ENCODE peak calls at places on chromosomes 3 and 15, in ten cellular contexts. U is left lung; B is adrenal gland; F is fibroblast of lung; T is RWPE1; W is Peyer's patch; V is lower lobe of right lung; D is CD8-positive, alpha-beta T cell; H is OCI-LY7; I is tibial nerve. P is an unnamed sample.

GRCh38 chr15:29571728-29572454 is 250.4 kb downstream of the TJP1 start:
- DNase-seq in U (no peak), B (no peak), F (peak; percentile 17), T (no peak), W (no peak), V (no peak), D (no peak), H (no peak), I (no peak), P (no peak)

GRCh38 chr3:55169608-55170010 is 241.8 kb upstream of the LRTM1 start:
- DNase-seq in U (no peak), B (no peak), F (peak; percentile 99), T (no peak), W (no peak), V (no peak), D (no peak), H (no peak), I (no peak), P (no peak)

GRCh38 chr3:136979684-136980083 is 21.9 kb downstream of the IL20RB start:
- DNase-seq in U (no peak), B (no peak), F (peak; percentile 30), T (no peak), W (no peak), V (no peak), D (no peak), H (no peak), I (no peak), P (no peak)

GRCh38 chr3:113802795-113803455 is 35.7 kb upstream of the GRAMD1C start:
- DNase-seq in U (no peak), B (no peak), F (no peak), T (no peak), W (no peak), V (no peak), D (no peak), H (no peak), I (no peak), P (no peak)

GRCh38 chr3:172145287-172145686 is 105.9 kb downstream of the FNDC3B start:
- DNase-seq in U (no peak), B (no peak), F (no peak), T (no peak), W (no peak), V (no peak), D (no peak), H (peak; percentile 45), I (no peak), P (no peak)

GRCh38 chr3:58203541-58203940 is 7.2 kb downstream of the DNASE1L3 start:
- DNase-seq in U (no peak), B (no peak), F (no peak), T (no peak), W (no peak), V (no peak), D (no peak), H (no peak), I (no peak), P (no peak)

GRCh38 chr3:31157893-31158620 is 263.6 kb upstream of the GADL1 start:
- DNase-seq in U (no peak), B (no peak), F (no peak), T (no peak), W (no peak), V (no peak), D (no peak), H (no peak), I (no peak), P (no peak)

GRCh38 chr3:168001244-168001643 is 94.5 kb downstream of the GOLIM4 start:
- DNase-seq in U (no peak), B (no peak), F (no peak), T (no peak), W (no peak), V (no peak), D (no peak), H (no peak), I (no peak), P (no peak)

GRCh38 chr3:82807781-82808180 is 1046.3 kb upstream of the GBE1 start:
- DNase-seq in U (peak; percentile 77), B (no peak), F (no peak), T (no peak), W (no peak), V (peak; percentile 34), D (no peak), H (no peak), I (no peak), P (no peak)

GRCh38 chr3:8658326-8659212 is 14.0 kb upstream of the SSUH2 start:
- DNase-seq in U (peak; percentile 88), B (peak; percentile 79), F (peak; percentile 28), T (peak; percentile 67), W (no peak), V (peak; percentile 88), D (no peak), H (peak; percentile 85), I (peak; percentile 70), P (no peak)

GRCh38 chr3:197295871-197296270 is 2.5 kb downstream of the DLG1 start:
- DNase-seq in U (no peak), B (no peak), F (no peak), T (no peak), W (no peak), V (no peak), D (no peak), H (no peak), I (no peak), P (no peak)

GRCh38 chr15:66115568-66116206 is 137.9 kb downstream of the MEGF11 start:
- DNase-seq in U (no peak), B (no peak), F (no peak), T (no peak), W (no peak), V (no peak), D (peak; percentile 75), H (peak; percentile 57), I (no peak), P (peak; percentile 21)

GRCh38 chr3:58798312-58798711 is 131.7 kb upstream of the FAM3D start:
- DNase-seq in U (no peak), B (no peak), F (no peak), T (no peak), W (no peak), V (no peak), D (no peak), H (no peak), I (no peak), P (no peak)

GRCh38 chr15:72521682-72522081 is 47.6 kb downstream of the ARIH1 start:
- DNase-seq in U (no peak), B (peak; percentile 72), F (peak; percentile 19), T (peak; percentile 6), W (no peak), V (no peak), D (no peak), H (no peak), I (no peak), P (no peak)

GRCh38 chr3:186283096-186283495 is 78.9 kb downstream of the DGKG start:
- DNase-seq in U (no peak), B (no peak), F (no peak), T (no peak), W (no peak), V (no peak), D (no peak), H (no peak), I (no peak), P (no peak)
- H3K27ac ChIP-seq in U (no peak overlapping the region), B (no peak overlapping the region), F (no peak overlapping the region), T (no peak overlapping the region), W (no peak overlapping the region), V (no peak overlapping the region), D (no peak overlapping the region), H (no peak overlapping the region), I (no peak overlapping the region), P (no peak overlapping the region)

DNA sequence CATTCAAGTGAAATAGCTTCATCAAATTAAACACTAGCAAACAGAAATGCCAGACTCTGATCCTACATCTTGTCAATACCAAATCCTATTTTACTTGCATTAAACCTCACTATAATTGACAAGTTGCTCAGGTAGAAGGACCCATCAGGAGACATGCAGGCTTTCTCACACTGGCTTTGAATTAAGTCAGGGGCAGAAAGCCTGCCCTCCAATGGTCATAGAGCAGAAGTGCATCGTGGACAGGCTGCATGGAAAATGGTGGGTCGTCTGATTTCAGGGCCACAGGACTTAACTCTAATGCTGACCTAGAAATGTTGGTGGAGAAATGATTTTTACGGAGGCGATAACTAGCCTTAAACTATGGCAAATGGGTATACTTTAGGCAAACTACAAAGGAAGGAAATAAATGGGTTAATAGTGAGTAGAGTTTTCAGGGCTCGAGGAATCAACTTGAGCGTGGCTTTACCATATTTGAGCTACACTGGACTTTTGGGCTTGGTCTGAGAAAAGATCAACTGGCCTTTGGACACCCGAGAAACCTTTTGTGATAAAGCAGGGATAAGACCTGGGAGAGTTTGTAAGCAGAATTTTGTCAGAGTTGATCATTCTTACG is 283.9 kb downstream of the GRM7 start:
- DNase-seq in U (no peak), B (no peak), F (no peak), T (no peak), W (no peak), V (no peak), D (no peak), H (peak; percentile 44), I (no peak), P (no peak)
- TF ChIP-seq CTCF in U (peak; percentile 29), B (peak; percentile 34), F (no peak), T (peak; percentile 11), W (peak; percentile 14), V (peak; percentile 41), D (no peak), H (peak; percentile 81), I (no peak), P (no peak)

GRCh38 chr3:52040600-52040999 is 15.8 kb downstream of the DUSP7 start:
- DNase-seq in U (no peak), B (no peak), F (no peak), T (no peak), W (no peak), V (no peak), D (no peak), H (no peak), I (no peak), P (no peak)

GRCh38 chr3:52038227-52038626 is 18.1 kb downstream of the DUSP7 start:
- DNase-seq in U (no peak), B (no peak), F (no peak), T (peak; percentile 47), W (no peak), V (no peak), D (no peak), H (no peak), I (no peak), P (no peak)

GRCh38 chr3:52041118-52041847 is 15.1 kb downstream of the DUSP7 start:
- DNase-seq in U (no peak), B (no peak), F (no peak), T (no peak), W (no peak), V (no peak), D (no peak), H (no peak), I (no peak), P (no peak)

GRCh38 chr3:52039846-52040245 is 16.5 kb downstream of the DUSP7 start:
- DNase-seq in U (peak; percentile 89), B (peak; percentile 86), F (peak; percentile 50), T (no peak), W (no peak), V (peak; percentile 91), D (no peak), H (no peak), I (peak; percentile 64), P (no peak)

GRCh38 chr3:52039426-52039825 is 16.9 kb downstream of the DUSP7 start:
- DNase-seq in U (no peak), B (no peak), F (no peak), T (no peak), W (no peak), V (no peak), D (no peak), H (no peak), I (no peak), P (no peak)
- H3K27ac ChIP-seq in U (peak overlapping the region; percentile 73), B (peak overlapping the region; percentile 45), F (no peak overlapping the region), T (peak overlapping the region; percentile 100), W (no peak overlapping the region), V (peak overlapping the region; percentile 80), D (no peak overlapping the region), H (no peak overlapping the region), I (peak overlapping the region; percentile 88), P (no peak overlapping the region)

GRCh38 chr3:195259564-195260285 is 11.2 kb downstream of the XXYLT1 start:
- DNase-seq in U (peak; percentile 96), B (peak; percentile 95), F (peak; percentile 91), T (peak; percentile 91), W (peak; percentile 94), V (peak; percentile 92), D (peak; percentile 93), H (peak; percentile 94), I (peak; percentile 86), P (peak; percentile 80)
- TF ChIP-seq CTCF in U (peak; percentile 73), B (peak; percentile 100), F (no peak), T (peak; percentile 97), W (peak; percentile 99), V (peak; percentile 57), D (peak; percentile 71), H (peak; percentile 64), I (peak; percentile 100), P (peak; percentile 33)